ENCODE peak calls at places on chromosomes 6 and 20, in eight cellular contexts. M, F, P, L, J, Q, Z and Y are unnamed samples.

GRCh38 chr6:81894788-81895221 is 142.3 kb upstream of the TENT5A start:
- DNase-seq in M (no peak), F (no peak), P (peak; percentile 60), L (peak; percentile 67), J (no peak), Q (no peak), Z (peak; percentile 54), Y (peak; percentile 39)

GRCh38 chr6:83872386-83873118 is 13.1 kb downstream of the CYB5R4 start:
- DNase-seq in M (no peak), F (no peak), P (peak; percentile 23), L (no peak), J (peak; percentile 4), Q (no peak), Z (peak; percentile 55), Y (no peak)

GRCh38 chr6:97594834-97595233 is 311.8 kb upstream of the MMS22L start:
- DNase-seq in M (peak; percentile 26), F (peak; percentile 23), P (peak; percentile 83), L (no peak), J (no peak), Q (peak; percentile 26), Z (peak; percentile 62), Y (peak; percentile 1)

GRCh38 chr6:158642097-158642601 is 2.4 kb downstream of the DYNLT1 start:
- DNase-seq in M (no peak), F (no peak), P (peak; percentile 95), L (no peak), J (peak; percentile 78), Q (peak; percentile 43), Z (peak; percentile 90), Y (peak; percentile 78)

GRCh38 chr6:131765081-131765852 is 42.6 kb upstream of the ENPP1 start:
- DNase-seq in M (no peak), F (peak; percentile 67), P (peak; percentile 94), L (peak; percentile 83), J (peak; percentile 70), Q (peak; percentile 96), Z (peak; percentile 70), Y (peak; percentile 72)

GRCh38 chr6:76742919-76743318 is 670.5 kb upstream of the IMPG1 start:
- DNase-seq in M (no peak), F (no peak), P (no peak), L (no peak), J (peak; percentile 4), Q (no peak), Z (no peak), Y (peak; percentile 1)

GRCh38 chr20:39789411-39789810 is 827.3 kb downstream of the DHX35 start:
- DNase-seq in M (no peak), F (no peak), P (no peak), L (no peak), J (no peak), Q (no peak), Z (no peak), Y (no peak)

GRCh38 chr6:90477366-90477765 is 109.5 kb downstream of the MAP3K7 start:
- DNase-seq in M (no peak), F (no peak), P (no peak), L (no peak), J (no peak), Q (no peak), Z (no peak), Y (peak; percentile 34)

GRCh38 chr6:44275271-44275748 is 5.1 kb downstream of the TMEM151B start:
- DNase-seq in M (no peak), F (no peak), P (no peak), L (no peak), J (no peak), Q (no peak), Z (no peak), Y (no peak)

GRCh38 chr6:161186173-161186769 is 87.6 kb downstream of the AGPAT4 start:
- DNase-seq in M (peak; percentile 46), F (peak; percentile 43), P (peak; percentile 96), L (no peak), J (peak; percentile 55), Q (peak; percentile 70), Z (peak; percentile 78), Y (peak; percentile 47)

GRCh38 chr20:52379723-52380336 is 188.3 kb upstream of the ZFP64 start:
- DNase-seq in M (no peak), F (no peak), P (no peak), L (peak; percentile 15), J (peak; percentile 42), Q (no peak), Z (peak; percentile 3), Y (peak; percentile 17)

GRCh38 chr20:61963885-61964674 is 101.6 kb downstream of the TAF4 start:
- DNase-seq in M (no peak), F (no peak), P (no peak), L (no peak), J (no peak), Q (no peak), Z (no peak), Y (no peak)

GRCh38 chr20:63873477-63873971 is 8.5 kb downstream of the TPD52L2 start:
- DNase-seq in M (no peak), F (no peak), P (peak; percentile 78), L (no peak), J (peak; percentile 94), Q (peak; percentile 77), Z (peak; percentile 49), Y (peak; percentile 75)

GRCh38 chr6:42010185-42010872 is 40.0 kb upstream of the TAF8 start:
- DNase-seq in M (no peak), F (no peak), P (no peak), L (no peak), J (peak; percentile 33), Q (no peak), Z (no peak), Y (peak; percentile 32)

GRCh38 chr6:3412779-3413500 is 43.9 kb downstream of the SLC22A23 start:
- DNase-seq in M (no peak), F (no peak), P (no peak), L (peak; percentile 54), J (no peak), Q (no peak), Z (no peak), Y (no peak)

GRCh38 chr6:87100216-87100615 is 5.3 kb upstream of the CGA start:
- DNase-seq in M (no peak), F (peak; percentile 4), P (peak; percentile 45), L (no peak), J (no peak), Q (no peak), Z (no peak), Y (no peak)

GRCh38 chr6:145544514-145544913 is 190.8 kb downstream of the EPM2A start:
- DNase-seq in M (no peak), F (no peak), P (peak; percentile 42), L (no peak), J (no peak), Q (no peak), Z (no peak), Y (no peak)

GRCh38 chr6:36862164-36862847 is 12.3 kb downstream of the PPIL1 start:
- DNase-seq in M (no peak), F (no peak), P (no peak), L (no peak), J (no peak), Q (no peak), Z (no peak), Y (no peak)

GRCh38 chr6:169851641-169852503 is 100.5 kb downstream of the ERMARD start:
- DNase-seq in M (no peak), F (no peak), P (peak; percentile 25), L (no peak), J (peak; percentile 72), Q (no peak), Z (peak; percentile 22), Y (peak; percentile 26)

GRCh38 chr6:104449918-104450317 is 409.8 kb downstream of the HACE1 start:
- DNase-seq in M (no peak), F (no peak), P (no peak), L (peak; percentile 64), J (no peak), Q (no peak), Z (no peak), Y (no peak)

GRCh38 chr6:107032051-107032450 is 4.1 kb downstream of the MTRES1 start:
- DNase-seq in M (no peak), F (no peak), P (no peak), L (no peak), J (peak; percentile 21), Q (peak; percentile 26), Z (no peak), Y (no peak)

GRCh38 chr6:71460933-71461332 is 172.3 kb downstream of the OGFRL1 start:
- DNase-seq in M (no peak), F (no peak), P (peak; percentile 92), L (no peak), J (no peak), Q (peak; percentile 43), Z (peak; percentile 67), Y (no peak)

GRCh38 chr6:138404666-138405337 is 779 bp downstream of the HEBP2 start:
- DNase-seq in M (no peak), F (no peak), P (peak; percentile 5), L (no peak), J (no peak), Q (no peak), Z (peak; percentile 28), Y (peak; percentile 16)

GRCh38 chr20:38293490-38294333 is 10.2 kb upstream of the BPI start:
- DNase-seq in M (no peak), F (no peak), P (peak; percentile 42), L (no peak), J (no peak), Q (no peak), Z (no peak), Y (no peak)

GRCh38 chr20:53001502-53002301 is 29.5 kb downstream of the TSHZ2 start:
- DNase-seq in M (no peak), F (no peak), P (peak; percentile 90), L (no peak), J (peak; percentile 8), Q (no peak), Z (no peak), Y (no peak)

GRCh38 chr20:34075647-34076046 is 36.4 kb downstream of the EIF2S2 start:
- DNase-seq in M (no peak), F (no peak), P (no peak), L (no peak), J (no peak), Q (no peak), Z (no peak), Y (no peak)
- TF ChIP-seq CTCF in M (peak; percentile 1), F (peak; percentile 14), P (no peak), L (no peak), J (peak; percentile 10), Q (no peak), Z (peak; percentile 7), Y (no peak)

GRCh38 chr6:40489798-40490197 is 97.4 kb downstream of the LRFN2 start:
- DNase-seq in M (no peak), F (no peak), P (no peak), L (no peak), J (no peak), Q (no peak), Z (no peak), Y (no peak)
- H3K4me3 ChIP-seq in M (no peak overlapping the region), F (no peak overlapping the region), P (no peak overlapping the region), L (no peak overlapping the region), J (no peak overlapping the region), Q (no peak overlapping the region), Z (no peak overlapping the region), Y (no peak overlapping the region)

GRCh38 chr6:155245193-155245592 is 18.6 kb upstream of the CLDN20 start:
- DNase-seq in M (no peak), F (no peak), P (no peak), L (no peak), J (no peak), Q (no peak), Z (no peak), Y (no peak)
- TF ChIP-seq CTCF in M (no peak), F (no peak), P (no peak), L (no peak), J (no peak), Q (no peak), Z (no peak), Y (no peak)

DNA sequence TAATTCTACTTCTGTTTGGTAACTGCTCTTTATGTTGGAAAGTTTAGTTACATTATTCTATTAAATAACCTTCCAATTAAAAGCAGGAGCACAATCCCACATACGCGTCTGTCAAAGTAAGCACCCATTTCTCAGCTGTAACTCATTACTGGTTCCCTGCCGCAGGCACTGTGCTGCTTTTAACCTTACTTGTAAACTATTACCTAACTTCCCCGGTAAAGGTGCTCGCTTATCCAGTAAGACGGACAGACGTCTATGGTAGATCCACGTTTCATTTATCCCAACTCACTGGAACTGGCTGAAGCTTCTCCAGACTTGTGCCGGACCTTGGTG is 522 bp upstream of the ENPP4 start:
- DNase-seq in M (no peak), F (no peak), P (no peak), L (no peak), J (no peak), Q (no peak), Z (no peak), Y (no peak)
- H3K4me3 ChIP-seq in M (no peak overlapping the region), F (no peak overlapping the region), P (peak overlapping the region; percentile 60), L (no peak overlapping the region), J (no peak overlapping the region), Q (no peak overlapping the region), Z (peak overlapping the region; percentile 57), Y (peak overlapping the region; percentile 21)